ENCODE peak calls at places on chromosomes 7 and 10, in six cellular contexts. One of them, this sample, is unnamed.
A peak's percentile ranks its signal among the peaks of the same experiment; 100 is the strongest.

GRCh38 chr7:96169439-96169838 is 152.5 kb downstream of the SLC25A13 start:
- DNase-seq in IMR-90: no peak
- DNase-seq in activated CD4-positive, alpha-beta T cell treated with anti-CD3 and anti-CD28 coated beads for 4 hours: no peak
- DNase-seq in T1000: no peak
- DNase-seq in NCI-H1092: no peak
- DNase-seq in WTC11: no peak
- DNase-seq in this sample: no peak

GRCh38 chr7:74671573-74671972 is 14.1 kb downstream of the GTF2I start:
- DNase-seq in T1000: no peak
- DNase-seq in IMR-90: no peak
- DNase-seq in activated CD4-positive, alpha-beta T cell treated with anti-CD3 and anti-CD28 coated beads for 4 hours: no peak
- DNase-seq in WTC11: no peak
- DNase-seq in NCI-H1092: no peak
- DNase-seq in this sample: no peak

GRCh38 chr10:69630651-69631400 is 779 bp downstream of the FAM241B start:
- DNase-seq in WTC11: no peak
- DNase-seq in activated CD4-positive, alpha-beta T cell treated with anti-CD3 and anti-CD28 coated beads for 4 hours: no peak
- DNase-seq in NCI-H1092: no peak
- DNase-seq in T1000: no peak
- DNase-seq in IMR-90: no peak
- DNase-seq in this sample: no peak

GRCh38 chr7:89247207-89247606 is 451.7 kb upstream of the TEX47 start:
- DNase-seq in WTC11: peak; percentile 10
- DNase-seq in NCI-H1092: no peak
- DNase-seq in IMR-90: no peak
- DNase-seq in activated CD4-positive, alpha-beta T cell treated with anti-CD3 and anti-CD28 coated beads for 4 hours: no peak
- DNase-seq in T1000: no peak
- DNase-seq in this sample: no peak

GRCh38 chr7:22110227-22110839 is 164.6 kb upstream of the CDCA7L start:
- DNase-seq in activated CD4-positive, alpha-beta T cell treated with anti-CD3 and anti-CD28 coated beads for 4 hours: peak; percentile 44
- DNase-seq in IMR-90: peak; percentile 81
- DNase-seq in NCI-H1092: peak; percentile 68
- DNase-seq in T1000: peak; percentile 71
- DNase-seq in WTC11: peak; percentile 65
- DNase-seq in this sample: peak; percentile 23

GRCh38 chr7:64574481-64575159 is 11.7 kb upstream of the ZNF680 start:
- DNase-seq in T1000: no peak
- DNase-seq in activated CD4-positive, alpha-beta T cell treated with anti-CD3 and anti-CD28 coated beads for 4 hours: no peak
- DNase-seq in WTC11: peak; percentile 40
- DNase-seq in IMR-90: peak; percentile 38
- DNase-seq in NCI-H1092: no peak
- DNase-seq in this sample: no peak

GRCh38 chr7:129774871-129775694 is 163.6 kb downstream of the NRF1 start:
- DNase-seq in WTC11: peak; percentile 11
- DNase-seq in IMR-90: no peak
- DNase-seq in T1000: no peak
- DNase-seq in NCI-H1092: no peak
- DNase-seq in activated CD4-positive, alpha-beta T cell treated with anti-CD3 and anti-CD28 coated beads for 4 hours: no peak
- DNase-seq in this sample: no peak

GRCh38 chr7:97269741-97270140 is 152.2 kb downstream of the SDHAF3 start:
- DNase-seq in NCI-H1092: no peak
- DNase-seq in activated CD4-positive, alpha-beta T cell treated with anti-CD3 and anti-CD28 coated beads for 4 hours: no peak
- DNase-seq in WTC11: no peak
- DNase-seq in IMR-90: no peak
- DNase-seq in T1000: no peak
- DNase-seq in this sample: no peak

GRCh38 chr10:3056280-3057037 is 10.9 kb upstream of the PFKP start:
- DNase-seq in T1000: no peak
- DNase-seq in WTC11: no peak
- DNase-seq in activated CD4-positive, alpha-beta T cell treated with anti-CD3 and anti-CD28 coated beads for 4 hours: no peak
- DNase-seq in NCI-H1092: no peak
- DNase-seq in IMR-90: peak; percentile 69
- DNase-seq in this sample: no peak

GRCh38 chr7:131664570-131664969 is 108.1 kb upstream of the PODXL start:
- DNase-seq in IMR-90: no peak
- DNase-seq in NCI-H1092: no peak
- DNase-seq in WTC11: no peak
- DNase-seq in activated CD4-positive, alpha-beta T cell treated with anti-CD3 and anti-CD28 coated beads for 4 hours: no peak
- DNase-seq in T1000: no peak
- DNase-seq in this sample: no peak

GRCh38 chr7:471866-472639 is 47.6 kb downstream of the PDGFA start:
- DNase-seq in IMR-90: peak; percentile 98
- DNase-seq in T1000: no peak
- DNase-seq in WTC11: peak; percentile 11
- DNase-seq in activated CD4-positive, alpha-beta T cell treated with anti-CD3 and anti-CD28 coated beads for 4 hours: no peak
- DNase-seq in NCI-H1092: no peak
- DNase-seq in this sample: no peak

GRCh38 chr10:46326066-46326465 is 39.3 kb downstream of the ANTXRL start:
- DNase-seq in WTC11: no peak
- DNase-seq in NCI-H1092: no peak
- DNase-seq in IMR-90: peak; percentile 11
- DNase-seq in T1000: no peak
- DNase-seq in activated CD4-positive, alpha-beta T cell treated with anti-CD3 and anti-CD28 coated beads for 4 hours: no peak
- DNase-seq in this sample: no peak

GRCh38 chr7:147670759-147671158 is 919.8 kb upstream of the C7orf33 start:
- DNase-seq in T1000: no peak
- DNase-seq in IMR-90: no peak
- DNase-seq in activated CD4-positive, alpha-beta T cell treated with anti-CD3 and anti-CD28 coated beads for 4 hours: no peak
- DNase-seq in NCI-H1092: no peak
- DNase-seq in WTC11: no peak
- DNase-seq in this sample: no peak

GRCh38 chr7:32074787-32075570 is 4.8 kb upstream of the PDE1C start:
- DNase-seq in WTC11: no peak
- DNase-seq in T1000: no peak
- DNase-seq in activated CD4-positive, alpha-beta T cell treated with anti-CD3 and anti-CD28 coated beads for 4 hours: no peak
- DNase-seq in IMR-90: no peak
- DNase-seq in NCI-H1092: no peak
- DNase-seq in this sample: no peak

GRCh38 chr10:89114846-89115625 is 92.1 kb downstream of the CH25H start:
- DNase-seq in T1000: no peak
- DNase-seq in WTC11: no peak
- DNase-seq in IMR-90: no peak
- DNase-seq in NCI-H1092: no peak
- DNase-seq in activated CD4-positive, alpha-beta T cell treated with anti-CD3 and anti-CD28 coated beads for 4 hours: no peak
- DNase-seq in this sample: no peak

GRCh38 chr7:7330997-7331396 is 148.7 kb downstream of the C1GALT1 start:
- DNase-seq in WTC11: no peak
- DNase-seq in activated CD4-positive, alpha-beta T cell treated with anti-CD3 and anti-CD28 coated beads for 4 hours: no peak
- DNase-seq in NCI-H1092: no peak
- DNase-seq in T1000: no peak
- DNase-seq in IMR-90: no peak
- DNase-seq in this sample: no peak